ENCODE peak calls at places on chromosomes 6 and 20, in six cellular contexts. M is Karpas-422; K is breast epithelium; F is tibial nerve; P is Peyer's patch; G is CD8-positive, alpha-beta T cell. U is an unnamed sample. For H3K9me3, the result is how much of the 10 kb centered on the place peaks cover.

GRCh38 chr20:62752181-62752670 is 43.6 kb downstream of the NTSR1 start:
- DNase-seq in P (no peak), F (no peak), G (no peak), M (no peak), K (no peak), U (peak)

GRCh38 chr6:125947581-125947980 is 9.0 kb upstream of the HINT3 start:
- DNase-seq in P (no peak), G (no peak), F (no peak), K (no peak), M (no peak), U (no peak)

GRCh38 chr6:327538-328183 is 35.4 kb downstream of the DUSP22 start:
- DNase-seq in P (no peak), G (no peak), K (no peak), F (peak), M (no peak), U (no peak)

GRCh38 chr6:153698637-153699036 is 340.4 kb upstream of the OPRM1 start:
- DNase-seq in M (no peak), F (no peak), K (no peak), G (no peak), P (no peak), U (no peak)

GRCh38 chr20:53866787-53867740 is 203.3 kb downstream of the BCAS1 start:
- DNase-seq in P (no peak), M (peak), F (no peak), G (no peak), K (no peak), U (no peak)

GRCh38 chr20:55354700-55355099 is 650.6 kb downstream of the CBLN4 start:
- DNase-seq in F (no peak), P (no peak), G (no peak), K (no peak), M (no peak), U (no peak)

GRCh38 chr6:71123051-71123450 is 165.6 kb upstream of the OGFRL1 start:
- DNase-seq in M (no peak), G (no peak), F (no peak), P (no peak), K (no peak), U (no peak)

GRCh38 chr6:11264100-11264499 is 31.6 kb upstream of the NEDD9 start:
- DNase-seq in M (peak), P (no peak), K (no peak), G (no peak), F (no peak), U (no peak)

GRCh38 chr20:4026093-4026601 is 10.8 kb upstream of the RNF24 start:
- DNase-seq in G (peak), F (no peak), P (no peak), M (no peak), K (no peak), U (no peak)

GRCh38 chr6:142367061-142367460 is 65.3 kb downstream of the ADGRG6 start:
- DNase-seq in G (no peak), F (no peak), P (no peak), M (no peak), K (no peak), U (no peak)

GRCh38 chr6:2630362-2630761 is 120.4 kb downstream of the MYLK4 start:
- DNase-seq in G (no peak), M (no peak), F (no peak), P (no peak), K (no peak), U (no peak)

GRCh38 chr6:36070252-36070651 is 42.6 kb downstream of the MAPK14 start:
- DNase-seq in G (no peak), P (no peak), K (no peak), F (no peak), M (no peak), U (no peak)

GRCh38 chr6:110875548-110876169 is 1.1 kb downstream of the AMD1 start:
- DNase-seq in P (peak), K (no peak), F (no peak), M (peak), G (peak), U (peak)

GRCh38 chr20:59972037-59972801 is 14.0 kb downstream of the CDH26 start:
- DNase-seq in G (no peak), P (no peak), M (no peak), F (no peak), K (no peak), U (no peak)

GRCh38 chr6:106512048-106512957 is 117.0 kb downstream of the RTN4IP1 start:
- DNase-seq in F (peak), M (peak), P (peak), G (peak), K (peak), U (peak)

GRCh38 chr20:59984551-59984950 is 26.3 kb downstream of the CDH26 start:
- DNase-seq in P (no peak), M (no peak), K (no peak), F (no peak), G (no peak), U (no peak)

GRCh38 chr20:51456511-51457280 is 85.8 kb downstream of the NFATC2 start:
- DNase-seq in M (peak), K (peak), G (no peak), F (peak), P (peak), U (peak)

GRCh38 chr6:169292340-169293124 is 38.9 kb upstream of the THBS2 start:
- DNase-seq in P (no peak), G (no peak), K (no peak), F (peak), M (no peak), U (no peak)

GRCh38 chr20:54195483-54196472 is 12.1 kb upstream of the PFDN4 start:
- DNase-seq in F (no peak), M (no peak), K (no peak), G (no peak), P (no peak), U (no peak)

GRCh38 chr20:4989570-4989969 is 11.7 kb downstream of the SLC23A2 start:
- DNase-seq in F (no peak), M (peak), G (no peak), P (no peak), K (no peak), U (no peak)

GRCh38 chr6:1611322-1611571 is 1.5 kb downstream of the FOXC1 start:
- DNase-seq in K (no peak), M (no peak), G (no peak), F (no peak), P (no peak), U (no peak)

GRCh38 chr6:116180375-116180774 is 54.4 kb upstream of the COL10A1 start:
- DNase-seq in F (no peak), G (no peak), P (no peak), K (no peak), M (no peak), U (no peak)

GRCh38 chr6:47168176-47168575 is 126.0 kb upstream of the ADGRF1 start:
- DNase-seq in G (no peak), P (no peak), M (no peak), K (no peak), F (no peak), U (no peak)

GRCh38 chr20:64214952-64215351 is 40.6 kb upstream of the PCMTD2 start:
- DNase-seq in F (no peak), K (no peak), M (no peak), G (no peak), P (no peak), U (no peak)

GRCh38 chr6:13250703-13251102 is 77.6 kb downstream of the TBC1D7 start:
- DNase-seq in K (no peak), M (no peak), P (no peak), F (no peak), G (no peak), U (no peak)

GRCh38 chr6:111623046-111623718 is 17.5 kb upstream of the TRAF3IP2 start:
- DNase-seq in G (no peak), P (no peak), F (no peak), K (no peak), M (peak), U (no peak)

GRCh38 chr6:1126036-1126435 is 185.9 kb upstream of the FOXQ1 start:
- DNase-seq in K (no peak), M (no peak), G (no peak), P (no peak), F (no peak), U (no peak)

GRCh38 chr6:145018027-145018426 is 717.3 kb downstream of the EPM2A start:
- DNase-seq in P (no peak), M (no peak), F (no peak), K (no peak), G (no peak), U (no peak)

GRCh38 chr6:28867078-28867414 is 56.7 kb downstream of the TRIM27 start:
- DNase-seq in P (no peak), K (no peak), G (peak), F (no peak), M (no peak), U (no peak)

GRCh38 chr6:128570439-128571063 is 50.2 kb upstream of the PTPRK start:
- DNase-seq in M (no peak), K (no peak), G (no peak), F (no peak), P (no peak), U (no peak)

GRCh38 chr20:45174434-45175364 is at the start of gene PI3:
- DNase-seq in G (no peak), K (peak), M (no peak), F (no peak), P (peak), U (no peak)

GRCh38 chr6:46799657-46800056 is 6.5 kb downstream of the MEP1A start:
- DNase-seq in P (no peak), G (no peak), K (no peak), M (no peak), F (no peak), U (no peak)

GRCh38 chr6:54185885-54186284 is 74.6 kb downstream of the MLIP start:
- DNase-seq in F (no peak), G (no peak), K (no peak), M (no peak), P (no peak), U (no peak)

GRCh38 chr6:93418448-93419303 is 683 bp downstream of the EPHA7 start:
- DNase-seq in F (no peak), P (peak), G (no peak), K (peak), M (no peak), U (peak)

GRCh38 chr6:16278048-16278724 is 39.8 kb downstream of the GMPR start:
- DNase-seq in P (no peak), K (no peak), G (no peak), F (no peak), M (no peak), U (no peak)

GRCh38 chr6:67888886-67889681 is 746.0 kb upstream of the ADGRB3 start:
- DNase-seq in G (no peak), M (no peak), F (no peak), P (no peak), K (no peak), U (no peak)

GRCh38 chr6:112780498-112781096 is 433.5 kb downstream of the RFPL4B start:
- DNase-seq in F (peak), P (peak), K (peak), G (no peak), M (peak), U (no peak)

GRCh38 chr20:38617830-38618196 is 16.2 kb downstream of the ARHGAP40 start:
- DNase-seq in P (no peak), K (no peak), F (no peak), M (no peak), G (no peak), U (no peak)
- H3K9me3 ChIP-seq in P (under half), K (under half), F (under half), M (under half), G (under half), U (under half)

GRCh38 chr20:8507231-8507630 is 375.2 kb downstream of the PLCB1 start:
- DNase-seq in M (no peak), G (no peak), K (no peak), F (no peak), P (no peak), U (no peak)
- H3K9me3 ChIP-seq in M (under half), G (under half), K (under half), F (under half), P (under half), U (under half)

GRCh38 chr6:168012431-168013249 is 15.2 kb downstream of the KIF25 start:
- DNase-seq in F (no peak), M (no peak), K (no peak), G (no peak), P (no peak), U (no peak)

GRCh38 chr6:168015492-168016175 is 18.2 kb downstream of the KIF25 start:
- DNase-seq in M (no peak), P (no peak), G (no peak), F (no peak), K (no peak), U (no peak)

GRCh38 chr6:168013250-168013915 is 15.9 kb downstream of the KIF25 start:
- DNase-seq in G (no peak), F (no peak), P (no peak), M (no peak), K (no peak), U (no peak)

GRCh38 chr6:168016176-168016620 is 18.7 kb downstream of the KIF25 start:
- DNase-seq in M (no peak), P (no peak), K (no peak), F (no peak), G (no peak), U (no peak)

GRCh38 chr6:168014406-168014959 is 17.0 kb downstream of the KIF25 start:
- DNase-seq in K (no peak), F (no peak), M (no peak), P (no peak), G (no peak), U (no peak)
- H3K9me3 ChIP-seq in K (under half), F (under half), M (under half), P (under half), G (under half), U (under half)

DNA sequence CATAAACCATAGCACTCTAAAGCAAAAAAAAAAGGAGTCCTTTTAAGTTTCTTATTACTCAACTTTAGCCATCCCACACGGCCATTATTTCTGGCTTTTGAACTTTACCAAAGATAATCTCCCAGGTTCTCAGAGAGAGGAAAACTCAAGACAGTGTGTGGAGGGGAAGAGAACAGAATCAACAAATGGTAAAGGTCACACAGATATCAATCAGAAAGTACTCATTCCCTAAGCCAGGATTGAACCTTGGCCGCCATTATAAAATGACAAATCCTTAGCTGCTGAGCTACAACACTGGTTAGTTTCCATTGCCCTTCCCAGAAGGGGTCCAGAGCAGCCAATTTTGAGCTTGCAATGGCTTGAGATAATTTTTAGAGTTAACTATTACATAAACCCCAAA is 10.1 kb upstream of the TRIM38 start:
- DNase-seq in M (no peak), G (no peak), K (no peak), F (no peak), P (no peak), U (no peak)
- H3K9me3 ChIP-seq in M (under half), G (under half), K (under half), F (under half), P (under half), U (under half)

GRCh38 chr20:31414381-31414780 is 8.4 kb upstream of the DEFB121 start:
- DNase-seq in P (no peak), K (no peak), F (no peak), G (no peak), M (no peak), U (no peak)

GRCh38 chr20:31406115-31406514 is at the start of gene DEFB121:
- DNase-seq in P (no peak), G (no peak), K (no peak), M (no peak), F (no peak), U (no peak)

DNA sequence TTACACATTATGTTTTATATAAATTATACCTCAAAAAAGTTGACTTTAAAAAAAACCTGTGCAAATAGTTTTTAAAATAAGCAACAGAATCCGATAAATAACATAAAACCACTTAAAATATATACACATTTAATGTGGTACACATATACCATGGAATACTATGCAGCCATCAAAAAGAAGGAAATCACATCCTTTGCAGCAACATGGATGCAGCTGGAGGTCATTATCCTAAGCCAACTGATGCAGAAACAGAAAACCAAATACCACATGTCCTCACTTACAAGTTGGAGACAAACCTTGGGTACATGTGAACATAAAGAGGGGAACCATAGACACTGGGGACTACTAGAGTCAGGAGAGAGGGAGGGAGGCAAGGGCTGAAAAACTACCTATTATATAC is 4.0 kb upstream of the DEFB121 start:
- DNase-seq in F (no peak), K (no peak), M (no peak), P (no peak), G (no peak), U (no peak)
- H3K9me3 ChIP-seq in F (under half), K (under half), M (under half), P (under half), G (under half), U (under half)

GRCh38 chr6:19945843-19946358 is 108.7 kb downstream of the ID4 start:
- DNase-seq in K (no peak), P (no peak), F (no peak), M (no peak), G (no peak), U (no peak)
- H3K9me3 ChIP-seq in K (under half), P (under half), F (under half), M (under half), G (under half), U (under half)

GRCh38 chr6:89148016-89148750 is 2.3 kb downstream of the PM20D2 start:
- DNase-seq in G (no peak), F (no peak), P (no peak), M (no peak), K (no peak), U (no peak)

DNA sequence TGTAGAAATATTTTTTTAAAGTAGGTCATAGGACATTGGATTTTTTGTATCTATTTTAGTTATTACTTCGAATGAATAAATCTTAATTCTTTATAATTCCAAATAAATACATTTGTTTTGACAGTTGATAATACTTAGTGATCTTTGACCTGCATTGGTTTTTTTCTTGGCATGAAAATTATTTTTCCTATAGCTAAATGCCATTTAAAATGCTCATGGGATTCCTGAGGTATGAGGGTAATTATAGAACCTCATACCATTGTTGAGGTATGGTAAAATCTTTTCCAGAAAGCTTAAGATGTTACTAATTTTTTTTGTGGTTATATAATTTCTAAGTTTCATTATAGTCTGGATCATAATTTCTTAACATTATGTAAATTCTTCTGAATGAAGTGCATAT is 8.3 kb downstream of the PM20D2 start:
- DNase-seq in M (no peak), G (no peak), F (no peak), K (no peak), P (no peak), U (no peak)
- H3K9me3 ChIP-seq in M (under half), G (under half), F (under half), K (under half), P (under half), U (under half)

GRCh38 chr6:118542184-118542952 is 5.7 kb upstream of the PLN start:
- DNase-seq in G (no peak), K (no peak), F (no peak), P (no peak), M (no peak), U (no peak)
- H3K9me3 ChIP-seq in G (under half), K (under half), F (under half), P (under half), M (under half), U (under half)

U was measured in spleen.